ENCODE peak calls at places on chromosomes 2 and 18, in nine cellular contexts. One of them, this sample, is unnamed.

GRCh38 chr2:142315353-142315752 is 184.5 kb upstream of the LRP1B start:
- DNase-seq in fibroblast of mammary gland: peak
- DNase-seq in left lung: no peak
- DNase-seq in activated naive CD4-positive, alpha-beta T cell treated with anti-CD3 and anti-CD28 coated beads, Interleukin-2, amount 10 ng/mL, durations not matched to agents 7 days and 5 days: no peak
- DNase-seq in foreskin fibroblast: no peak
- DNase-seq in NCI-H2081: no peak
- DNase-seq in fibroblast of the conjunctiva: no peak
- DNase-seq in tibial artery: no peak
- DNase-seq in bronchial epithelial cell: no peak
- DNase-seq in this sample: no peak

GRCh38 chr18:50649821-50650220 is 89.9 kb downstream of the MAPK4 start:
- DNase-seq in activated naive CD4-positive, alpha-beta T cell treated with anti-CD3 and anti-CD28 coated beads, Interleukin-2, amount 10 ng/mL, durations not matched to agents 7 days and 5 days: no peak
- DNase-seq in fibroblast of mammary gland: peak
- DNase-seq in fibroblast of the conjunctiva: no peak
- DNase-seq in bronchial epithelial cell: no peak
- DNase-seq in foreskin fibroblast: no peak
- DNase-seq in left lung: no peak
- DNase-seq in NCI-H2081: no peak
- DNase-seq in tibial artery: peak
- DNase-seq in this sample: peak

GRCh38 chr2:199463000-199463692 is 5.4 kb upstream of the SATB2 start:
- DNase-seq in tibial artery: no peak
- DNase-seq in bronchial epithelial cell: no peak
- DNase-seq in fibroblast of mammary gland: peak
- DNase-seq in activated naive CD4-positive, alpha-beta T cell treated with anti-CD3 and anti-CD28 coated beads, Interleukin-2, amount 10 ng/mL, durations not matched to agents 7 days and 5 days: peak
- DNase-seq in NCI-H2081: peak
- DNase-seq in fibroblast of the conjunctiva: no peak
- DNase-seq in foreskin fibroblast: peak
- DNase-seq in left lung: peak
- DNase-seq in this sample: peak

GRCh38 chr18:63237486-63237885 is 82.1 kb downstream of the BCL2 start:
- DNase-seq in NCI-H2081: no peak
- DNase-seq in fibroblast of mammary gland: peak
- DNase-seq in foreskin fibroblast: peak
- DNase-seq in fibroblast of the conjunctiva: no peak
- DNase-seq in tibial artery: no peak
- DNase-seq in left lung: no peak
- DNase-seq in activated naive CD4-positive, alpha-beta T cell treated with anti-CD3 and anti-CD28 coated beads, Interleukin-2, amount 10 ng/mL, durations not matched to agents 7 days and 5 days: no peak
- DNase-seq in bronchial epithelial cell: peak
- DNase-seq in this sample: no peak

GRCh38 chr2:54103454-54104314 is 11.7 kb upstream of the ACYP2 start:
- DNase-seq in tibial artery: no peak
- DNase-seq in fibroblast of mammary gland: peak
- DNase-seq in foreskin fibroblast: peak
- DNase-seq in activated naive CD4-positive, alpha-beta T cell treated with anti-CD3 and anti-CD28 coated beads, Interleukin-2, amount 10 ng/mL, durations not matched to agents 7 days and 5 days: peak
- DNase-seq in fibroblast of the conjunctiva: peak
- DNase-seq in bronchial epithelial cell: peak
- DNase-seq in NCI-H2081: no peak
- DNase-seq in left lung: no peak
- DNase-seq in this sample: peak

GRCh38 chr2:134260726-134261125 is 6.9 kb downstream of the MGAT5 start:
- DNase-seq in fibroblast of mammary gland: peak
- DNase-seq in foreskin fibroblast: peak
- DNase-seq in fibroblast of the conjunctiva: peak
- DNase-seq in NCI-H2081: no peak
- DNase-seq in tibial artery: no peak
- DNase-seq in bronchial epithelial cell: no peak
- DNase-seq in left lung: no peak
- DNase-seq in activated naive CD4-positive, alpha-beta T cell treated with anti-CD3 and anti-CD28 coated beads, Interleukin-2, amount 10 ng/mL, durations not matched to agents 7 days and 5 days: no peak
- DNase-seq in this sample: no peak

GRCh38 chr2:233275223-233275622 is 23.8 kb downstream of the ATG16L1 start:
- DNase-seq in tibial artery: no peak
- DNase-seq in foreskin fibroblast: no peak
- DNase-seq in left lung: no peak
- DNase-seq in bronchial epithelial cell: no peak
- DNase-seq in NCI-H2081: no peak
- DNase-seq in fibroblast of the conjunctiva: no peak
- DNase-seq in activated naive CD4-positive, alpha-beta T cell treated with anti-CD3 and anti-CD28 coated beads, Interleukin-2, amount 10 ng/mL, durations not matched to agents 7 days and 5 days: no peak
- DNase-seq in fibroblast of mammary gland: no peak
- DNase-seq in this sample: no peak

GRCh38 chr18:77455004-77455403 is 205.4 kb downstream of the GALR1 start:
- DNase-seq in left lung: no peak
- DNase-seq in activated naive CD4-positive, alpha-beta T cell treated with anti-CD3 and anti-CD28 coated beads, Interleukin-2, amount 10 ng/mL, durations not matched to agents 7 days and 5 days: no peak
- DNase-seq in NCI-H2081: no peak
- DNase-seq in foreskin fibroblast: no peak
- DNase-seq in fibroblast of the conjunctiva: no peak
- DNase-seq in tibial artery: no peak
- DNase-seq in fibroblast of mammary gland: no peak
- DNase-seq in bronchial epithelial cell: no peak
- DNase-seq in this sample: no peak

GRCh38 chr2:164009801-164010337 is 274.1 kb upstream of the FIGN start:
- DNase-seq in foreskin fibroblast: no peak
- DNase-seq in fibroblast of mammary gland: no peak
- DNase-seq in activated naive CD4-positive, alpha-beta T cell treated with anti-CD3 and anti-CD28 coated beads, Interleukin-2, amount 10 ng/mL, durations not matched to agents 7 days and 5 days: no peak
- DNase-seq in tibial artery: no peak
- DNase-seq in bronchial epithelial cell: no peak
- DNase-seq in left lung: no peak
- DNase-seq in NCI-H2081: peak
- DNase-seq in fibroblast of the conjunctiva: no peak
- DNase-seq in this sample: no peak

GRCh38 chr2:118016911-118017310 is 3.0 kb upstream of the CCDC93 start:
- DNase-seq in foreskin fibroblast: peak
- DNase-seq in fibroblast of mammary gland: peak
- DNase-seq in NCI-H2081: no peak
- DNase-seq in tibial artery: peak
- DNase-seq in left lung: no peak
- DNase-seq in activated naive CD4-positive, alpha-beta T cell treated with anti-CD3 and anti-CD28 coated beads, Interleukin-2, amount 10 ng/mL, durations not matched to agents 7 days and 5 days: peak
- DNase-seq in fibroblast of the conjunctiva: no peak
- DNase-seq in bronchial epithelial cell: peak
- DNase-seq in this sample: no peak

GRCh38 chr2:138081225-138082073 is 117.2 kb downstream of the HNMT start:
- DNase-seq in tibial artery: no peak
- DNase-seq in activated naive CD4-positive, alpha-beta T cell treated with anti-CD3 and anti-CD28 coated beads, Interleukin-2, amount 10 ng/mL, durations not matched to agents 7 days and 5 days: no peak
- DNase-seq in left lung: no peak
- DNase-seq in NCI-H2081: no peak
- DNase-seq in bronchial epithelial cell: no peak
- DNase-seq in foreskin fibroblast: no peak
- DNase-seq in fibroblast of the conjunctiva: no peak
- DNase-seq in fibroblast of mammary gland: no peak
- DNase-seq in this sample: no peak

GRCh38 chr2:46719499-46719898 is 196.1 kb downstream of the MCFD2 start:
- DNase-seq in fibroblast of mammary gland: peak
- DNase-seq in activated naive CD4-positive, alpha-beta T cell treated with anti-CD3 and anti-CD28 coated beads, Interleukin-2, amount 10 ng/mL, durations not matched to agents 7 days and 5 days: no peak
- DNase-seq in foreskin fibroblast: peak
- DNase-seq in tibial artery: no peak
- DNase-seq in fibroblast of the conjunctiva: no peak
- DNase-seq in bronchial epithelial cell: peak
- DNase-seq in left lung: no peak
- DNase-seq in NCI-H2081: no peak
- DNase-seq in this sample: no peak

GRCh38 chr2:2260691-2261268 is 70.3 kb downstream of the MYT1L start:
- DNase-seq in bronchial epithelial cell: no peak
- DNase-seq in tibial artery: no peak
- DNase-seq in NCI-H2081: no peak
- DNase-seq in left lung: no peak
- DNase-seq in foreskin fibroblast: no peak
- DNase-seq in fibroblast of mammary gland: no peak
- DNase-seq in activated naive CD4-positive, alpha-beta T cell treated with anti-CD3 and anti-CD28 coated beads, Interleukin-2, amount 10 ng/mL, durations not matched to agents 7 days and 5 days: no peak
- DNase-seq in fibroblast of the conjunctiva: no peak
- DNase-seq in this sample: no peak

GRCh38 chr2:148362144-148362796 is 282.3 kb upstream of the EPC2 start:
- DNase-seq in foreskin fibroblast: no peak
- DNase-seq in activated naive CD4-positive, alpha-beta T cell treated with anti-CD3 and anti-CD28 coated beads, Interleukin-2, amount 10 ng/mL, durations not matched to agents 7 days and 5 days: no peak
- DNase-seq in fibroblast of the conjunctiva: no peak
- DNase-seq in bronchial epithelial cell: no peak
- DNase-seq in tibial artery: no peak
- DNase-seq in fibroblast of mammary gland: no peak
- DNase-seq in left lung: no peak
- DNase-seq in NCI-H2081: no peak
- DNase-seq in this sample: peak

GRCh38 chr2:197236816-197237215 is 73.8 kb downstream of the ANKRD44 start:
- DNase-seq in bronchial epithelial cell: no peak
- DNase-seq in activated naive CD4-positive, alpha-beta T cell treated with anti-CD3 and anti-CD28 coated beads, Interleukin-2, amount 10 ng/mL, durations not matched to agents 7 days and 5 days: no peak
- DNase-seq in fibroblast of mammary gland: no peak
- DNase-seq in foreskin fibroblast: no peak
- DNase-seq in NCI-H2081: no peak
- DNase-seq in left lung: no peak
- DNase-seq in fibroblast of the conjunctiva: no peak
- DNase-seq in tibial artery: no peak
- DNase-seq in this sample: no peak

GRCh38 chr2:28406276-28407096 is 13.8 kb downstream of the FOSL2 start:
- DNase-seq in fibroblast of the conjunctiva: no peak
- DNase-seq in NCI-H2081: no peak
- DNase-seq in fibroblast of mammary gland: peak
- DNase-seq in left lung: peak
- DNase-seq in tibial artery: no peak
- DNase-seq in activated naive CD4-positive, alpha-beta T cell treated with anti-CD3 and anti-CD28 coated beads, Interleukin-2, amount 10 ng/mL, durations not matched to agents 7 days and 5 days: peak
- DNase-seq in bronchial epithelial cell: peak
- DNase-seq in foreskin fibroblast: peak
- DNase-seq in this sample: peak